ENCODE peak calls at places on chromosome 3, in eight cellular contexts. One of them, this sample, is unnamed.

GRCh38 chr3:16181361-16181760 is 6.9 kb downstream of the GALNT15 start:
- DNase-seq in cardiac muscle cell: peak; percentile 48
- DNase-seq in CD8-positive, alpha-beta T cell: no peak
- DNase-seq in HCT116: no peak
- DNase-seq in PC-9: no peak
- DNase-seq in colonic mucosa: peak; percentile 33
- DNase-seq in psoas muscle: peak; percentile 89
- DNase-seq in mammary epithelial cell: no peak
- DNase-seq in this sample: no peak

GRCh38 chr3:74089854-74090253 is 465.1 kb upstream of the PDZRN3 start:
- DNase-seq in cardiac muscle cell: no peak
- DNase-seq in CD8-positive, alpha-beta T cell: no peak
- DNase-seq in HCT116: no peak
- DNase-seq in PC-9: no peak
- DNase-seq in colonic mucosa: no peak
- DNase-seq in psoas muscle: no peak
- DNase-seq in mammary epithelial cell: no peak
- DNase-seq in this sample: no peak

GRCh38 chr3:100041328-100041749 is 73.0 kb downstream of the FILIP1L start:
- DNase-seq in cardiac muscle cell: peak; percentile 94
- DNase-seq in CD8-positive, alpha-beta T cell: no peak
- DNase-seq in HCT116: peak; percentile 8
- DNase-seq in PC-9: peak; percentile 24
- DNase-seq in colonic mucosa: no peak
- DNase-seq in psoas muscle: no peak
- DNase-seq in mammary epithelial cell: peak; percentile 75
- DNase-seq in this sample: no peak

GRCh38 chr3:133956333-133956732 is 60.7 kb upstream of the RAB6B start:
- DNase-seq in cardiac muscle cell: no peak
- DNase-seq in CD8-positive, alpha-beta T cell: no peak
- DNase-seq in HCT116: no peak
- DNase-seq in PC-9: no peak
- DNase-seq in colonic mucosa: no peak
- DNase-seq in psoas muscle: no peak
- DNase-seq in mammary epithelial cell: no peak
- DNase-seq in this sample: no peak

GRCh38 chr3:184655597-184655996 is 56.3 kb downstream of the MAGEF1 start:
- DNase-seq in cardiac muscle cell: no peak
- DNase-seq in CD8-positive, alpha-beta T cell: no peak
- DNase-seq in HCT116: no peak
- DNase-seq in PC-9: no peak
- DNase-seq in colonic mucosa: no peak
- DNase-seq in psoas muscle: no peak
- DNase-seq in mammary epithelial cell: no peak
- DNase-seq in this sample: no peak

GRCh38 chr3:121481116-121481895 is 64.5 kb downstream of the POLQ start:
- DNase-seq in cardiac muscle cell: no peak
- DNase-seq in CD8-positive, alpha-beta T cell: no peak
- DNase-seq in HCT116: no peak
- DNase-seq in PC-9: no peak
- DNase-seq in colonic mucosa: no peak
- DNase-seq in psoas muscle: no peak
- DNase-seq in mammary epithelial cell: peak; percentile 6
- DNase-seq in this sample: no peak

GRCh38 chr3:24499991-24500390 is 5.3 kb upstream of the THRB start:
- DNase-seq in cardiac muscle cell: no peak
- DNase-seq in CD8-positive, alpha-beta T cell: no peak
- DNase-seq in HCT116: no peak
- DNase-seq in PC-9: no peak
- DNase-seq in colonic mucosa: no peak
- DNase-seq in psoas muscle: no peak
- DNase-seq in mammary epithelial cell: no peak
- DNase-seq in this sample: no peak

GRCh38 chr3:43505351-43505750 is 116.5 kb downstream of the ANO10 start:
- DNase-seq in cardiac muscle cell: no peak
- DNase-seq in CD8-positive, alpha-beta T cell: no peak
- DNase-seq in HCT116: no peak
- DNase-seq in PC-9: no peak
- DNase-seq in colonic mucosa: no peak
- DNase-seq in psoas muscle: no peak
- DNase-seq in mammary epithelial cell: peak; percentile 60
- DNase-seq in this sample: no peak

GRCh38 chr3:89289791-89290190 is 182.4 kb downstream of the EPHA3 start:
- DNase-seq in cardiac muscle cell: no peak
- DNase-seq in CD8-positive, alpha-beta T cell: no peak
- DNase-seq in HCT116: no peak
- DNase-seq in PC-9: no peak
- DNase-seq in colonic mucosa: no peak
- DNase-seq in psoas muscle: no peak
- DNase-seq in mammary epithelial cell: no peak
- DNase-seq in this sample: no peak

GRCh38 chr3:117524890-117525289 is 815.3 kb downstream of the TUSC7 start:
- DNase-seq in cardiac muscle cell: peak; percentile 52
- DNase-seq in CD8-positive, alpha-beta T cell: no peak
- DNase-seq in HCT116: no peak
- DNase-seq in PC-9: no peak
- DNase-seq in colonic mucosa: no peak
- DNase-seq in psoas muscle: no peak
- DNase-seq in mammary epithelial cell: no peak
- DNase-seq in this sample: no peak

GRCh38 chr3:39849992-39850706 is 40.7 kb downstream of the MYRIP start:
- DNase-seq in cardiac muscle cell: no peak
- DNase-seq in CD8-positive, alpha-beta T cell: no peak
- DNase-seq in HCT116: no peak
- DNase-seq in PC-9: no peak
- DNase-seq in colonic mucosa: no peak
- DNase-seq in psoas muscle: no peak
- DNase-seq in mammary epithelial cell: no peak
- DNase-seq in this sample: no peak

GRCh38 chr3:14124223-14124614 is 451 bp downstream of the CHCHD4 start:
- DNase-seq in cardiac muscle cell: peak; percentile 66
- DNase-seq in CD8-positive, alpha-beta T cell: peak; percentile 56
- DNase-seq in HCT116: no peak
- DNase-seq in PC-9: no peak
- DNase-seq in colonic mucosa: peak; percentile 80
- DNase-seq in psoas muscle: peak; percentile 71
- DNase-seq in mammary epithelial cell: peak; percentile 35
- DNase-seq in this sample: no peak

GRCh38 chr3:113136529-113136928 is 74.8 kb upstream of the BOC start:
- DNase-seq in cardiac muscle cell: no peak
- DNase-seq in CD8-positive, alpha-beta T cell: no peak
- DNase-seq in HCT116: no peak
- DNase-seq in PC-9: no peak
- DNase-seq in colonic mucosa: no peak
- DNase-seq in psoas muscle: no peak
- DNase-seq in mammary epithelial cell: no peak
- DNase-seq in this sample: no peak

GRCh38 chr3:56921573-56922571 is 120.1 kb upstream of the ARHGEF3 start:
- DNase-seq in cardiac muscle cell: peak; percentile 78
- DNase-seq in CD8-positive, alpha-beta T cell: no peak
- DNase-seq in HCT116: no peak
- DNase-seq in PC-9: no peak
- DNase-seq in colonic mucosa: no peak
- DNase-seq in psoas muscle: no peak
- DNase-seq in mammary epithelial cell: no peak
- DNase-seq in this sample: no peak
- H3K4me3 ChIP-seq in cardiac muscle cell: no peak overlapping the region
- H3K4me3 ChIP-seq in CD8-positive, alpha-beta T cell: peak overlapping the region; percentile 36
- H3K4me3 ChIP-seq in HCT116: no peak overlapping the region
- H3K4me3 ChIP-seq in PC-9: no peak overlapping the region
- H3K4me3 ChIP-seq in colonic mucosa: no peak overlapping the region
- H3K4me3 ChIP-seq in psoas muscle: peak overlapping the region; percentile 23
- H3K4me3 ChIP-seq in mammary epithelial cell: no peak overlapping the region
- H3K4me3 ChIP-seq in this sample: no peak overlapping the region

GRCh38 chr3:172853911-172854648 is 103.6 kb downstream of the ECT2 start:
- DNase-seq in cardiac muscle cell: no peak
- DNase-seq in CD8-positive, alpha-beta T cell: no peak
- DNase-seq in HCT116: no peak
- DNase-seq in PC-9: no peak
- DNase-seq in colonic mucosa: no peak
- DNase-seq in psoas muscle: no peak
- DNase-seq in mammary epithelial cell: no peak
- DNase-seq in this sample: no peak

GRCh38 chr3:172859035-172859434 is 108.5 kb downstream of the ECT2 start:
- DNase-seq in cardiac muscle cell: no peak
- DNase-seq in CD8-positive, alpha-beta T cell: no peak
- DNase-seq in HCT116: no peak
- DNase-seq in PC-9: no peak
- DNase-seq in colonic mucosa: no peak
- DNase-seq in psoas muscle: no peak
- DNase-seq in mammary epithelial cell: no peak
- DNase-seq in this sample: no peak

GRCh38 chr3:172853005-172853404 is 102.5 kb downstream of the ECT2 start:
- DNase-seq in cardiac muscle cell: no peak
- DNase-seq in CD8-positive, alpha-beta T cell: no peak
- DNase-seq in HCT116: no peak
- DNase-seq in PC-9: no peak
- DNase-seq in colonic mucosa: no peak
- DNase-seq in psoas muscle: no peak
- DNase-seq in mammary epithelial cell: no peak
- DNase-seq in this sample: no peak

GRCh38 chr3:172856766-172857742 is 106.5 kb downstream of the ECT2 start:
- DNase-seq in cardiac muscle cell: peak; percentile 67
- DNase-seq in CD8-positive, alpha-beta T cell: no peak
- DNase-seq in HCT116: peak; percentile 15
- DNase-seq in PC-9: peak; percentile 62
- DNase-seq in colonic mucosa: no peak
- DNase-seq in psoas muscle: no peak
- DNase-seq in mammary epithelial cell: no peak
- DNase-seq in this sample: no peak
- H3K27ac ChIP-seq in cardiac muscle cell: peak overlapping the region; percentile 35
- H3K27ac ChIP-seq in CD8-positive, alpha-beta T cell: no peak overlapping the region
- H3K27ac ChIP-seq in HCT116: no peak overlapping the region
- H3K27ac ChIP-seq in PC-9: no peak overlapping the region
- H3K27ac ChIP-seq in colonic mucosa: no peak overlapping the region
- H3K27ac ChIP-seq in psoas muscle: no peak overlapping the region
- H3K27ac ChIP-seq in mammary epithelial cell: no peak overlapping the region
- H3K27ac ChIP-seq in this sample: no peak overlapping the region

GRCh38 chr3:44772099-44772442 is 10.5 kb downstream of the KIF15 start:
- DNase-seq in cardiac muscle cell: no peak
- DNase-seq in CD8-positive, alpha-beta T cell: no peak
- DNase-seq in HCT116: no peak
- DNase-seq in PC-9: no peak
- DNase-seq in colonic mucosa: no peak
- DNase-seq in psoas muscle: no peak
- DNase-seq in mammary epithelial cell: no peak
- DNase-seq in this sample: no peak

DNA sequence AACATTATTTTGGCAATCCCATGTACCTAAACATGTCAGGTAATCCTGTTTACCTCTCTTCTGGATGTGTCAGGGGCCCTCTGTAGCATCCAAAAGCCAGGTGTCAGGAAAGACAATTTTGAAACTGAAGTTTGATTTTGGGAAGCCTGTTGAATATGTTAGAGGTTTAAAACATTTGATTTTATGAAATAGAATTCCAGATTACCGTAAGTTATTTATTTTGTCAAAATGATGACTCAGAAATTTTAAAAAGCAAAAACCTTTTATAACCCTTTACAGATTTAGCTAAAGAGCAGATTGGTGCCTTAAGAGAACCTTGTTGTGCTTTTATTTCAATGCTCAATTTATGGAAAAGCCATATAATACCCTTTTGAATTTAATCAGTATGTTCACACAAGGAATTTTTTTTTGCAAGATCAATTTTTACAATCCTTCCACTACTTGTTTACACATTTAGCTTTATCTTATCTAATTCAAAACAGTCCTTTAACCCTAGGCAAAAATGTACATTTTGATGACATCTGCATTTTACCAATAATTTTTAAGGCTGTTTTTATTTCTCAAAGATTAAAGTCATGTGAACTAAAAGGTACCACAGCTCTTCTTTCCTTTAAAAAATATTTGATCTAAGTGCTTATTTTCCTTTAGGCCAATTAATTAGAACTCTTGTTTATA is 10.0 kb downstream of the KIF15 start:
- DNase-seq in cardiac muscle cell: no peak
- DNase-seq in CD8-positive, alpha-beta T cell: no peak
- DNase-seq in HCT116: no peak
- DNase-seq in PC-9: no peak
- DNase-seq in colonic mucosa: no peak
- DNase-seq in psoas muscle: no peak
- DNase-seq in mammary epithelial cell: no peak
- DNase-seq in this sample: no peak
- H3K9me3 ChIP-seq in cardiac muscle cell: peaks cover 4% of the 10 kb centered on the region
- H3K9me3 ChIP-seq in CD8-positive, alpha-beta T cell: peaks cover 3% of the 10 kb centered on the region
- H3K9me3 ChIP-seq in HCT116: peaks cover 8% of the 10 kb centered on the region
- H3K9me3 ChIP-seq in PC-9: peaks cover 3% of the 10 kb centered on the region
- H3K9me3 ChIP-seq in colonic mucosa: no peaks in the 10 kb centered on the region
- H3K9me3 ChIP-seq in psoas muscle: peaks cover 25% of the 10 kb centered on the region
- H3K9me3 ChIP-seq in mammary epithelial cell: peaks cover 8% of the 10 kb centered on the region
- H3K9me3 ChIP-seq in this sample: peaks cover 5% of the 10 kb centered on the region

GRCh38 chr3:138863776-138864113 is 29.0 kb upstream of the PIK3CB start:
- DNase-seq in cardiac muscle cell: no peak
- DNase-seq in CD8-positive, alpha-beta T cell: no peak
- DNase-seq in HCT116: no peak
- DNase-seq in PC-9: no peak
- DNase-seq in colonic mucosa: no peak
- DNase-seq in psoas muscle: no peak
- DNase-seq in mammary epithelial cell: no peak
- DNase-seq in this sample: no peak
- H3K4me3 ChIP-seq in cardiac muscle cell: no peak overlapping the region
- H3K4me3 ChIP-seq in CD8-positive, alpha-beta T cell: no peak overlapping the region
- H3K4me3 ChIP-seq in HCT116: no peak overlapping the region
- H3K4me3 ChIP-seq in PC-9: no peak overlapping the region
- H3K4me3 ChIP-seq in colonic mucosa: no peak overlapping the region
- H3K4me3 ChIP-seq in psoas muscle: no peak overlapping the region
- H3K4me3 ChIP-seq in mammary epithelial cell: no peak overlapping the region
- H3K4me3 ChIP-seq in this sample: no peak overlapping the region

GRCh38 chr3:172224560-172225214 is 185.3 kb downstream of the FNDC3B start:
- DNase-seq in cardiac muscle cell: no peak
- DNase-seq in CD8-positive, alpha-beta T cell: no peak
- DNase-seq in HCT116: no peak
- DNase-seq in PC-9: no peak
- DNase-seq in colonic mucosa: no peak
- DNase-seq in psoas muscle: no peak
- DNase-seq in mammary epithelial cell: no peak
- DNase-seq in this sample: no peak
- H3K27ac ChIP-seq in cardiac muscle cell: no peak overlapping the region
- H3K27ac ChIP-seq in CD8-positive, alpha-beta T cell: no peak overlapping the region
- H3K27ac ChIP-seq in HCT116: no peak overlapping the region
- H3K27ac ChIP-seq in PC-9: no peak overlapping the region
- H3K27ac ChIP-seq in colonic mucosa: no peak overlapping the region
- H3K27ac ChIP-seq in psoas muscle: no peak overlapping the region
- H3K27ac ChIP-seq in mammary epithelial cell: no peak overlapping the region
- H3K27ac ChIP-seq in this sample: no peak overlapping the region

DNA sequence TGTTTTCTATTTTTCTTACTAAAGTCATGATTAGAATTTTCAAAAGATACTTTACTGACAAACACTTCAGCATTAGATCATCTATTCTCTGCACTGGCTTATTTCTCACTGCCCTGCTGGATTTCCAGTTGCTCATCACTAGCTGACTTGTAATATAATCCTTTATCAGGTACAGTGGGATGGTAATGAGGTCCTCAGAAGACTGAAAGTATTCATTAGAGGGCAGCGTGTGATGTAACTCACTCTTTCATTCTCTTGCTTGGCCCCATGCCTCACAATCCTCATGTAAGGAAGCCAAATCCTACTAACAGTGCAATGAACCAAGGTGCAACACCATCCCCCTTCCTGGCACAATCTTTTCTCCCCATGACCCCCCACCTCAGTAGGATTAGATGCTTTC is 289.9 kb downstream of the CTNNB1 start:
- DNase-seq in cardiac muscle cell: no peak
- DNase-seq in CD8-positive, alpha-beta T cell: no peak
- DNase-seq in HCT116: no peak
- DNase-seq in PC-9: no peak
- DNase-seq in colonic mucosa: no peak
- DNase-seq in psoas muscle: no peak
- DNase-seq in mammary epithelial cell: no peak
- DNase-seq in this sample: no peak
- H3K9me3 ChIP-seq in cardiac muscle cell: no peaks in the 10 kb centered on the region
- H3K9me3 ChIP-seq in CD8-positive, alpha-beta T cell: no peaks in the 10 kb centered on the region
- H3K9me3 ChIP-seq in HCT116: no peaks in the 10 kb centered on the region
- H3K9me3 ChIP-seq in PC-9: no peaks in the 10 kb centered on the region
- H3K9me3 ChIP-seq in colonic mucosa: no peaks in the 10 kb centered on the region
- H3K9me3 ChIP-seq in psoas muscle: no peaks in the 10 kb centered on the region
- H3K9me3 ChIP-seq in mammary epithelial cell: no peaks in the 10 kb centered on the region
- H3K9me3 ChIP-seq in this sample: no peaks in the 10 kb centered on the region